ENCODE peak calls at places on chromosome 11, in seven cellular contexts. R is K562, S is HCT116, W is IMR-90, J is GM12878, P is HepG2, M is H1. G is an unnamed sample.

GRCh38 chr11:133830931-133831907 is 14.1 kb downstream of the SPATA19 start:
- DNase-seq in R (no peak), S (no peak), W (no peak), J (no peak), P (no peak), M (no peak), G (no peak)

GRCh38 chr11:64776425-64776824 is 1.9 kb downstream of the SF1 start:
- DNase-seq in R (no peak), S (no peak), W (no peak), J (no peak), P (no peak), M (no peak), G (no peak)

GRCh38 chr11:23932485-23932898 is 564.4 kb upstream of the LUZP2 start:
- DNase-seq in R (no peak), S (no peak), W (peak), J (no peak), P (no peak), M (no peak), G (peak)

GRCh38 chr11:71305041-71305440 is 52.7 kb upstream of the SHANK2 start:
- DNase-seq in R (no peak), S (no peak), W (no peak), J (no peak), P (no peak), M (no peak), G (no peak)

GRCh38 chr11:114059984-114060401 is 482 bp downstream of the ZBTB16 start:
- DNase-seq in R (peak), S (no peak), W (no peak), J (no peak), P (no peak), M (no peak), G (no peak)

GRCh38 chr11:93623179-93623578 is 38.3 kb upstream of the CEP295 start:
- DNase-seq in R (no peak), S (no peak), W (no peak), J (peak), P (no peak), M (peak), G (no peak)

GRCh38 chr11:76206327-76207081 is at the start of gene WNT11:
- DNase-seq in R (peak), S (no peak), W (no peak), J (no peak), P (no peak), M (no peak), G (no peak)

GRCh38 chr11:61838921-61839320 is 10.8 kb downstream of the FADS2 start:
- DNase-seq in R (no peak), S (no peak), W (no peak), J (no peak), P (no peak), M (no peak), G (no peak)

GRCh38 chr11:58928691-58929090 is 10.6 kb upstream of the GLYATL1 start:
- DNase-seq in R (no peak), S (no peak), W (no peak), J (no peak), P (no peak), M (no peak), G (no peak)

GRCh38 chr11:12517741-12518140 is 140.4 kb downstream of the PARVA start:
- DNase-seq in R (no peak), S (no peak), W (no peak), J (no peak), P (no peak), M (no peak), G (no peak)

GRCh38 chr11:3984896-3985295 is 109.7 kb upstream of the RRM1 start:
- DNase-seq in R (peak), S (no peak), W (peak), J (no peak), P (no peak), M (peak), G (peak)

GRCh38 chr11:44281151-44281550 is 28.8 kb downstream of the ALX4 start:
- DNase-seq in R (no peak), S (no peak), W (no peak), J (no peak), P (no peak), M (no peak), G (no peak)

GRCh38 chr11:70661763-70662501 is 263.6 kb downstream of the CTTN start:
- DNase-seq in R (no peak), S (no peak), W (peak), J (no peak), P (no peak), M (no peak), G (no peak)

GRCh38 chr11:5624489-5625278 is at the start of gene TRIM34:
- DNase-seq in R (peak), S (no peak), W (peak), J (peak), P (no peak), M (no peak), G (peak)
- TF ChIP-seq POLR2A in R (peak), S (no peak), W (no peak), J (peak), P (no peak), M (no peak), G (peak)

GRCh38 chr11:95660038-95660437 is 129.5 kb downstream of the FAM76B start:
- DNase-seq in R (no peak), S (no peak), W (no peak), J (no peak), P (no peak), M (no peak), G (no peak)

GRCh38 chr11:95652002-95652472 is 137.5 kb downstream of the FAM76B start:
- DNase-seq in R (no peak), S (no peak), W (no peak), J (no peak), P (no peak), M (no peak), G (peak)

GRCh38 chr11:95659088-95659487 is 130.5 kb downstream of the FAM76B start:
- DNase-seq in R (no peak), S (no peak), W (peak), J (no peak), P (no peak), M (no peak), G (no peak)

GRCh38 chr11:95653099-95653498 is 136.5 kb downstream of the FAM76B start:
- DNase-seq in R (no peak), S (no peak), W (no peak), J (no peak), P (no peak), M (no peak), G (no peak)

GRCh38 chr11:95655544-95655943 is 134.0 kb downstream of the FAM76B start:
- DNase-seq in R (no peak), S (no peak), W (no peak), J (no peak), P (no peak), M (no peak), G (peak)
- H2AFZ ChIP-seq in R (peak), S (no peak), W (no peak), J (no peak), P (no peak), M (peak), G (no peak)

GRCh38 chr11:78190871-78191538 is 2.3 kb downstream of the USP35 start:
- DNase-seq in R (no peak), S (no peak), W (no peak), J (no peak), P (peak), M (no peak), G (no peak)

GRCh38 chr11:78193806-78194205 is 5.1 kb downstream of the USP35 start:
- DNase-seq in R (no peak), S (no peak), W (no peak), J (no peak), P (no peak), M (no peak), G (no peak)

GRCh38 chr11:78190374-78190773 is 1.7 kb downstream of the USP35 start:
- DNase-seq in R (no peak), S (no peak), W (no peak), J (peak), P (no peak), M (no peak), G (no peak)

GRCh38 chr11:78192911-78193341 is 4.2 kb downstream of the USP35 start:
- DNase-seq in R (no peak), S (no peak), W (no peak), J (no peak), P (no peak), M (no peak), G (no peak)

DNA sequence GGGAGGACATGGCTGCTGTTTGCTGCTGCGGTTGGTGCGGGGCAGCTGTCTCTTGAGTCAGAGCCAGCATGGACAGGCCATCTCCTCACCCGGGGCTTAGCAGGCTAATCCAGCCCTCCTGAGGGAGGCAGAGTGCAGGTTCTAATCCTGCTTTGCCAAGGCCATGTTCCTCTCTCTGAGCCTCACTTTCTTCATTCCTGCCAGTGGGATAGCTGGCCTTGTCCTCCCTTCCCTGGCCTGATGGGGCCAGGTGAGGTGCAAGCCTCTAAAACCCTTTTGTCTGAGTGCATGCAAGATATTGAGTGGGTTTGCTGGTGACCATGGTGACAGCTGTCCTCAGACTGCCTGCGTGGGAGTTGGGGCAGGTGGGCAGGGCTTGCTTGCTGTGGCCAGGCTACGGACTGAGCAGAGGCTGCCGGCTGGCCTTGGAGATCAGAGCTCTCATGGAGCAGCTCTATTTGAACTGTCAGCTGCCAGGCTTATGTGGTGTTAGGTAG is 3.6 kb downstream of the USP35 start:
- DNase-seq in R (peak), S (no peak), W (no peak), J (no peak), P (no peak), M (no peak), G (no peak)
- TF ChIP-seq POLR2A in R (no peak), S (no peak), W (no peak), J (no peak), P (no peak), M (no peak), G (no peak)

GRCh38 chr11:118267486-118267885 is 3.4 kb upstream of the MPZL2 start:
- DNase-seq in R (no peak), S (no peak), W (no peak), J (no peak), P (no peak), M (no peak), G (no peak)
- H2AFZ ChIP-seq in R (no peak), S (no peak), W (no peak), J (no peak), P (no peak), M (no peak), G (no peak)

DNA sequence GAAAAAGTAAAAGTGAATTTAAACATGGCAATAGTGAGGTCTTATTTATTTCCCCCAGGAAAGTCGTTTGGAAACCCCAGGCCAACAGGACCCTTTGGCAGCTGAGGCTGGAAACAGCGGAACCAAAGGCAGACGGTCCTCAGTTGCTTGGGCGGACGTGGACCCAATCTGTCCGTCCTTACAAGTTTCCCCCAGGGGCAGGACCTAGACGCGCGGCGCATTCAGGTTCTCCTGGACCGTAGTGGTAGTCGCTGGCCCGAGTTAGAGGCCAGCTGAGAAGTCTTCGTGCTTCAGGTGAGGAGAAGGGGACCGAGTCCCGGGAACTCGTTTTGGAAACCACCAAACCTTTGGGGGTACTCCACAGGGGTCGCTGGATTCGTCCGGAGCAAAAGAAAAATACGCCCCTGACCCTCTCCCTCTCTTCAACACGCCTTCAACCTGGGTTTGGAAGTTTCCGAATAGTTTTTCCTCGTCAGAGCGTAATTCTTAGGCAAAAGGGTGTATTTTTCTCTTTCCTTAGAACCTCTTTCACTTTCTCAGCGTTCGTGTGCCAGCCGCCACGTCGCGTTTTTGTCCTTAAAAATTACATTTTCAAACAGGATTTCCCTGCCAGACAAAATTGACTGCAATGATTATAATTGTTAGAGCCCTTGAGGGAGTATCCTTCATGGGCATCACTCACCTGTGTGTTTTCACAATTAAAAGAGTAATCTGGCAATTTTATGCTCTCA is 2.1 kb downstream of the METTL15 start:
- DNase-seq in R (peak), S (peak), W (peak), J (peak), P (peak), M (peak), G (peak)
- TF ChIP-seq POLR2A in R (peak), S (no peak), W (peak), J (peak), P (peak), M (peak), G (peak)

GRCh38 chr11:87895021-87895420 is 280.2 kb downstream of the RAB38 start:
- DNase-seq in R (no peak), S (no peak), W (no peak), J (no peak), P (no peak), M (no peak), G (no peak)
- H2AFZ ChIP-seq in R (no peak), S (no peak), W (no peak), J (no peak), P (no peak), M (no peak), G (no peak)

DNA sequence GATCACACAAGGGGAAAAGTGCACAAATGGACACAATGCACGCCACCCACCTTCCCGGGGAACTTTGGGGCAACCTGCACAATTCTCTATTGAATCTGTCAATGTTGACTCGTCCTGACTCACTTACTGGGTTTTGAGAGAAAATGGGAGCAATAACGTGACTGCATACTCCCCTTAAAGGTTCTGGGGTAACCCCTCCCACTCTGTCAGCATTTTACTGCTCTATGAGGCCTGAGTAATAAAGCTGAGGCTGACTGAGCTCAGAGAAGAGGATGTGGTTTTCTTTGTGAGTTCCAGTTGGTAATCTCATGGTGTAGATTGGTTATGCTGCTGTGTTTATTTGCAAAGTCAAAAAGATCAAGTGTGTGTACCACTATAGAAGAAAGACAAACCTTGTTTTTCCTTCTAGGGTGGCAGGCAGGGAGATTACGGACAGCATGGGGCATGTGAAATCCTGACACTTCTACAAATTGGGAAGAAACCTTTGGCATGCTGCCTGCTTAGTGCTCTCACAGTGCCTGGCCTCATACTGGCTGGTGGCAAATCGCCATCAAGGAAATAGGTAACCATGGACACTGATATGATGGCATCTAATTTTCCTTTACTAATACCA is 16.1 kb upstream of the APOA1 start:
- DNase-seq in R (no peak), S (peak), W (peak), J (peak), P (no peak), M (no peak), G (peak)
- TF ChIP-seq POLR2A in R (no peak), S (no peak), W (no peak), J (no peak), P (no peak), M (no peak), G (no peak)

G was measured in endothelial cell of umbilical vein.